ENCODE peak calls at places on chromosomes 5 and 9, in seven cellular contexts. O is spleen, M is HCT116, L is tibial nerve, H is body of pancreas, R is upper lobe of right lung, N is colonic mucosa. K is an unnamed sample.

GRCh38 chr5:100789641-100790160 is 113.4 kb downstream of the ST8SIA4 start:
- DNase-seq in O (no peak), M (no peak), L (no peak), H (no peak), R (no peak), N (no peak), K (no peak)

GRCh38 chr5:159174511-159175168 is 34.7 kb downstream of the RNF145 start:
- DNase-seq in O (no peak), M (no peak), L (no peak), H (no peak), R (no peak), N (no peak), K (no peak)

GRCh38 chr5:170937072-170937471 is 75.3 kb downstream of the RANBP17 start:
- DNase-seq in O (no peak), M (no peak), L (no peak), H (no peak), R (no peak), N (no peak), K (no peak)

GRCh38 chr5:6686916-6687409 is 26.3 kb upstream of the TENT4A start:
- DNase-seq in O (no peak), M (no peak), L (peak; percentile 14), H (peak; percentile 38), R (no peak), N (no peak), K (no peak)

GRCh38 chr5:116881921-116882531 is 307.4 kb upstream of the SEMA6A start:
- DNase-seq in O (no peak), M (no peak), L (no peak), H (no peak), R (no peak), N (no peak), K (no peak)

GRCh38 chr9:135776893-135777622 is 75.1 kb downstream of the KCNT1 start:
- DNase-seq in O (no peak), M (no peak), L (no peak), H (no peak), R (no peak), N (no peak), K (no peak)

GRCh38 chr9:3962467-3962866 is 337.4 kb downstream of the GLIS3 start:
- DNase-seq in O (no peak), M (no peak), L (no peak), H (no peak), R (no peak), N (no peak), K (no peak)

GRCh38 chr5:175738595-175739133 is 80.8 kb downstream of the HRH2 start:
- DNase-seq in O (no peak), M (no peak), L (no peak), H (no peak), R (no peak), N (no peak), K (no peak)

GRCh38 chr9:23822331-23823169 is 3.5 kb downstream of the ELAVL2 start:
- DNase-seq in O (no peak), M (no peak), L (no peak), H (no peak), R (no peak), N (no peak), K (no peak)

GRCh38 chr5:7396169-7397004 is 449 bp downstream of the ADCY2 start:
- DNase-seq in O (no peak), M (no peak), L (no peak), H (no peak), R (no peak), N (no peak), K (no peak)

GRCh38 chr5:128053291-128053954 is 30.1 kb upstream of the SLC12A2 start:
- DNase-seq in O (no peak), M (no peak), L (no peak), H (no peak), R (peak; percentile 63), N (no peak), K (no peak)

GRCh38 chr5:154850255-154851062 is at the start of gene FAXDC2:
- DNase-seq in O (no peak), M (no peak), L (peak; percentile 85), H (peak; percentile 42), R (peak; percentile 81), N (peak; percentile 60), K (peak; percentile 91)

GRCh38 chr5:131491749-131492148 is 143.3 kb downstream of the RAPGEF6 start:
- DNase-seq in O (no peak), M (no peak), L (no peak), H (no peak), R (no peak), N (no peak), K (no peak)

GRCh38 chr5:74212336-74212735 is 428.2 kb downstream of the ENC1 start:
- DNase-seq in O (no peak), M (peak; percentile 26), L (no peak), H (peak; percentile 27), R (no peak), N (no peak), K (no peak)

GRCh38 chr5:158599132-158599531 is 500.6 kb downstream of the EBF1 start:
- DNase-seq in O (no peak), M (no peak), L (peak; percentile 18), H (no peak), R (no peak), N (no peak), K (no peak)

GRCh38 chr9:87497080-87497603 is 525 bp upstream of the DAPK1 start:
- DNase-seq in O (no peak), M (no peak), L (no peak), H (no peak), R (no peak), N (no peak), K (no peak)

GRCh38 chr9:121892706-121893105 is 200.4 kb downstream of the TTLL11 start:
- DNase-seq in O (no peak), M (no peak), L (no peak), H (no peak), R (no peak), N (no peak), K (no peak)

GRCh38 chr5:156414381-156414780 is 87.4 kb downstream of the SGCD start:
- DNase-seq in O (no peak), M (no peak), L (no peak), H (no peak), R (no peak), N (no peak), K (no peak)

GRCh38 chr9:100600511-100601079 is 22.7 kb downstream of the CAVIN4 start:
- DNase-seq in O (no peak), M (no peak), L (no peak), H (no peak), R (no peak), N (no peak), K (no peak)

DNA sequence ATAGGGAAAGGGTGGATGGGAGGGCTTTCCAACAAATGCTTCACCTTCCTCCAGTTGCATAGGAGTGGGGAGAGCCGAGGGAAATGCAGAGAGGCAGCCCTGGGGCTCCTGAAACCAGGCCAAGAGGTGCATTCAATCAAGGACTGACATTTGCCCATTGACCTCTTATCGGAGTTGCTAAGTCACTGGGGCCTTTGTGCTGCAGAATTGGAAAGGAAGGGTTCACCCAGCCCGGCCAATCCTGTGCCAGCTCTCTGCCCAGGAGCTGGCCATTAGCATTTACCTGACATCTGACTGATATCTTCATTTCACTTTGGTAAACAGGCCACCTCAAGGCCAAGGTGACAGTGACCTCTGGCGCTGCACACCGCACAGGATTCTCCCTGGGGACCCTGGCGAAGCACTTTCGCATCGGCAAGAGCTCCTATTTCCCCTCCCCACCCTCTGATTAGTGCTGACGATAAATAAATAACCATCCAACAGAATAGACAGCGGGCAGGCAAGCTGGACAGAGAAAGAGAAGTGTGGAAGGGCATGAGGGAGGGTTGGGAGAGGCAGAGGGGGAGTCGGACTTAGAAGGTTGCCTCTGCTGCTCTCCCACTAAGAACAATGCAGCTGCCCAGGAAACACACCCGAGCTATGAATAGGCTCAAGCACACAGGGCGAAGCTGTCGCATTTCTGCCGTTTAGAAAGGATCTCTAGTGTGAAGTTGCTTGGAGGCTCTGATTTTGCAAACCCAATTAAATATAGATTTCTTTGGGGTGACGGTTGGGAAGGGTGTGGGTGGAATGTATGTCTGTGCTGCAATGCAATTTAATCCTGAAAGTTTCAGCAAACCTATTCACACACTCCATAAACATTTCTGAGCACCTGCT is 57.1 kb upstream of the BOD1 start:
- DNase-seq in O (no peak), M (no peak), L (no peak), H (no peak), R (no peak), N (no peak), K (no peak)
- H3K9me3 ChIP-seq in O (peaks cover 18% of the 10 kb centered on the region), M (no peaks in the 10 kb centered on the region), L (no peaks in the 10 kb centered on the region), H (no peaks in the 10 kb centered on the region), R (no peaks in the 10 kb centered on the region), N (no peaks in the 10 kb centered on the region), K (peaks cover 9% of the 10 kb centered on the region)

DNA sequence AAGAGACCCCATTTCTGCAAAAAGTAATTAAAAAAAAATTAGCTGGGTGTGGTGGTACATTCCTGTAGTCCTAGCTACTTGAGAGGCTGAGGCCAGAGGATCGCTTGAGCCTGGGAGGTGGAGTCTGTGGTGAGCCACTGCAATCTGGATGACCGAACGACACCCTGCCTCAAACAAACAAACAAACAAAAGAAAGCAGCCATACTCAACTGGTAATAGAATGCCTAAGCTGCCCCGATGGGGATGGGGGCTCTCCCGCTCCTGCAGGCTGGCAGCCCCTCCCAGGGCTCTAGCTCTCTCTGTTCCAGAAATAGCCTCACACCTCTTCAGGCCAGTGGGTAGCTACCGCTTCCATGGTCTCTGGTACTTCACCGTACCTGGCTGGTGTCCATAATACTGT is 241.8 kb downstream of the FANCC start:
- DNase-seq in O (no peak), M (no peak), L (no peak), H (no peak), R (peak; percentile 29), N (no peak), K (no peak)
- H3K27ac ChIP-seq in O (no peak overlapping the region), M (no peak overlapping the region), L (peak overlapping the region; percentile 94), H (no peak overlapping the region), R (peak overlapping the region; percentile 18), N (no peak overlapping the region), K (peak overlapping the region; percentile 93)

GRCh38 chr5:54742417-54742889 is 224.9 kb downstream of the SNX18 start:
- DNase-seq in O (no peak), M (no peak), L (no peak), H (peak; percentile 21), R (no peak), N (peak; percentile 44), K (no peak)
- TF ChIP-seq CTCF in O (no peak), M (no peak), L (no peak), H (peak; percentile 18), R (no peak), N (no peak), K (no peak)

DNA sequence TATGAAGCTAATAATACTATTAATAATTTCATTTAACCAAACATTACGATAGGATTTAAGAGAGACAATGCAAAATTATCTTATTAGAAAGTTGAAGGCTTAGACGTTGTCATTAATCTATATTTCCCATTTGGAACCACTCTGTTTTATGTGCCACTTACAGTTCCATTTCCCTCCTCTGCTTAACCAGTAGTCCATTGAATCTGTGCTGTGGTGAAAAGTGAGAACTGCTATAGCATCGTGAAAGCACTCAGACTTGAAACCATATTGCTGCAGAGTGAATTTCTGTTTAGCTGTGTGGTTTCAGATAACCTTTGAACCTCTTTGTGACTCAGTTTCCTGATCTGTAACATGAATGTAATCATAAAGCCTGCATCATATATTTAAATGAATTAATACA is 2304.5 kb downstream of the MAT2B start:
- DNase-seq in O (no peak), M (no peak), L (no peak), H (no peak), R (no peak), N (no peak), K (no peak)
- H3K9me3 ChIP-seq in O (no peaks in the 10 kb centered on the region), M (peaks cover 9% of the 10 kb centered on the region), L (no peaks in the 10 kb centered on the region), H (no peaks in the 10 kb centered on the region), R (no peaks in the 10 kb centered on the region), N (no peaks in the 10 kb centered on the region), K (no peaks in the 10 kb centered on the region)

K was measured in tibial artery.